ENCODE peak calls at places on chromosomes 5 and 9, in eight cellular contexts. T is tibial artery, K is SK-N-SH, F is Peyer's patch, Z is fibroblast of lung, N is fibroblast of villous mesenchyme, W is GM12865, A is upper lobe of right lung. B is an unnamed sample.

GRCh38 chr5:166200532-166200931 is 2090.9 kb upstream of the WWC1 start:
- DNase-seq in T (no peak), K (no peak), F (no peak), Z (no peak), N (no peak), W (no peak), A (no peak), B (no peak)

GRCh38 chr9:73155389-73155788 is 3.7 kb downstream of the ANXA1 start:
- DNase-seq in T (no peak), K (no peak), F (no peak), Z (no peak), N (no peak), W (no peak), A (no peak), B (no peak)

GRCh38 chr5:50965621-50966362 is 299.4 kb downstream of the PARP8 start:
- DNase-seq in T (no peak), K (peak), F (no peak), Z (no peak), N (no peak), W (no peak), A (no peak), B (no peak)

GRCh38 chr5:61619777-61620518 is 287.9 kb downstream of the ZSWIM6 start:
- DNase-seq in T (no peak), K (no peak), F (no peak), Z (no peak), N (no peak), W (no peak), A (no peak), B (no peak)

GRCh38 chr5:177113566-177114424 is 19.8 kb upstream of the NSD1 start:
- DNase-seq in T (peak), K (peak), F (peak), Z (peak), N (peak), W (peak), A (peak), B (peak)

GRCh38 chr9:114223564-114224246 is 68.4 kb downstream of the COL27A1 start:
- DNase-seq in T (no peak), K (no peak), F (no peak), Z (peak), N (peak), W (no peak), A (no peak), B (no peak)

GRCh38 chr5:178114325-178115135 is 1.2 kb downstream of the N4BP3 start:
- DNase-seq in T (no peak), K (no peak), F (peak), Z (no peak), N (no peak), W (peak), A (no peak), B (no peak)

GRCh38 chr5:68255305-68256130 is 40.0 kb downstream of the PIK3R1 start:
- DNase-seq in T (no peak), K (no peak), F (no peak), Z (no peak), N (peak), W (no peak), A (no peak), B (no peak)

GRCh38 chr5:72842816-72843215 is 26.4 kb downstream of the TNPO1 start:
- DNase-seq in T (no peak), K (no peak), F (no peak), Z (no peak), N (no peak), W (no peak), A (no peak), B (no peak)

GRCh38 chr5:176533894-176534611 is 3.1 kb downstream of the RNF44 start:
- DNase-seq in T (no peak), K (no peak), F (peak), Z (no peak), N (no peak), W (peak), A (no peak), B (peak)

GRCh38 chr9:4985376-4986266 is 549 bp downstream of the JAK2 start:
- DNase-seq in T (peak), K (no peak), F (peak), Z (peak), N (peak), W (peak), A (peak), B (peak)

GRCh38 chr5:1901081-1901480 is 18.4 kb upstream of the IRX4 start:
- DNase-seq in T (no peak), K (no peak), F (no peak), Z (no peak), N (no peak), W (no peak), A (no peak), B (no peak)

GRCh38 chr9:34375901-34376595 is 650 bp downstream of the MYORG start:
- DNase-seq in T (peak), K (peak), F (peak), Z (no peak), N (no peak), W (peak), A (peak), B (peak)

GRCh38 chr9:111661802-111662491 is 542 bp downstream of the GNG10 start:
- DNase-seq in T (peak), K (peak), F (peak), Z (peak), N (peak), W (peak), A (peak), B (peak)

GRCh38 chr9:20291201-20291600 is 331.1 kb downstream of the MLLT3 start:
- DNase-seq in T (no peak), K (no peak), F (no peak), Z (no peak), N (no peak), W (no peak), A (no peak), B (no peak)

GRCh38 chr5:150609843-150610584 is 30.4 kb upstream of the SYNPO start:
- DNase-seq in T (peak), K (no peak), F (peak), Z (no peak), N (no peak), W (no peak), A (no peak), B (no peak)

GRCh38 chr9:83266618-83267543 is 203.9 kb upstream of the RASEF start:
- DNase-seq in T (no peak), K (no peak), F (peak), Z (no peak), N (peak), W (no peak), A (no peak), B (no peak)

GRCh38 chr9:77447646-77448045 is 200.5 kb downstream of the GNA14 start:
- DNase-seq in T (no peak), K (no peak), F (no peak), Z (no peak), N (no peak), W (no peak), A (no peak), B (no peak)

GRCh38 chr5:169162407-169162806 is 138.5 kb downstream of the SLIT3 start:
- DNase-seq in T (no peak), K (peak), F (no peak), Z (no peak), N (no peak), W (no peak), A (no peak), B (no peak)

GRCh38 chr5:42337143-42337542 is 86.1 kb upstream of the GHR start:
- DNase-seq in T (no peak), K (no peak), F (no peak), Z (no peak), N (no peak), W (no peak), A (peak), B (no peak)

GRCh38 chr9:128694344-128694743 is 5.3 kb downstream of the SET start:
- DNase-seq in T (no peak), K (no peak), F (no peak), Z (no peak), N (no peak), W (no peak), A (no peak), B (no peak)

GRCh38 chr9:136345281-136346156 is 18.0 kb downstream of the DNLZ start:
- DNase-seq in T (peak), K (peak), F (peak), Z (peak), N (peak), W (no peak), A (peak), B (no peak)

GRCh38 chr9:69081261-69081660 is 45.7 kb downstream of the FXN start:
- DNase-seq in T (no peak), K (no peak), F (no peak), Z (peak), N (peak), W (no peak), A (no peak), B (no peak)

GRCh38 chr9:89554307-89554706 is 50.5 kb upstream of the GADD45G start:
- DNase-seq in T (no peak), K (no peak), F (no peak), Z (no peak), N (no peak), W (no peak), A (no peak), B (no peak)

GRCh38 chr5:68180286-68181038 is 35.1 kb upstream of the PIK3R1 start:
- DNase-seq in T (no peak), K (no peak), F (no peak), Z (no peak), N (no peak), W (no peak), A (no peak), B (no peak)

GRCh38 chr5:33230467-33231078 is 210.2 kb upstream of the TARS1 start:
- DNase-seq in T (no peak), K (no peak), F (no peak), Z (no peak), N (no peak), W (no peak), A (no peak), B (no peak)

GRCh38 chr9:129069128-129069824 is 11.6 kb upstream of the DOLPP1 start:
- DNase-seq in T (peak), K (peak), F (peak), Z (no peak), N (peak), W (peak), A (peak), B (peak)

GRCh38 chr5:126674145-126674544 is 73.4 kb downstream of the PHAX start:
- DNase-seq in T (no peak), K (no peak), F (no peak), Z (no peak), N (no peak), W (no peak), A (no peak), B (no peak)

GRCh38 chr9:69391487-69391886 is 66.5 kb downstream of the ENTREP1 start:
- DNase-seq in T (no peak), K (no peak), F (no peak), Z (no peak), N (no peak), W (no peak), A (no peak), B (peak)

GRCh38 chr5:150112211-150113046 is 26.1 kb upstream of the CSF1R start:
- DNase-seq in T (peak), K (peak), F (peak), Z (peak), N (peak), W (no peak), A (peak), B (no peak)

GRCh38 chr9:86792136-86792535 is 155.2 kb downstream of the GAS1 start:
- DNase-seq in T (no peak), K (no peak), F (no peak), Z (no peak), N (no peak), W (no peak), A (no peak), B (no peak)

GRCh38 chr5:120304653-120305052 is 159.4 kb upstream of the PRR16 start:
- DNase-seq in T (no peak), K (no peak), F (no peak), Z (peak), N (peak), W (no peak), A (no peak), B (no peak)

GRCh38 chr5:176773408-176774035 is 36.8 kb upstream of the UNC5A start:
- DNase-seq in T (no peak), K (no peak), F (no peak), Z (no peak), N (no peak), W (no peak), A (peak), B (no peak)

GRCh38 chr5:123456242-123456641 is 33.0 kb upstream of the CEP120 start:
- DNase-seq in T (no peak), K (no peak), F (no peak), Z (no peak), N (no peak), W (no peak), A (no peak), B (no peak)

GRCh38 chr5:154138701-154139100 is 51.8 kb upstream of the GALNT10 start:
- DNase-seq in T (no peak), K (no peak), F (no peak), Z (no peak), N (no peak), W (no peak), A (no peak), B (no peak)

GRCh38 chr5:154143121-154143725 is 47.3 kb upstream of the GALNT10 start:
- DNase-seq in T (no peak), K (no peak), F (no peak), Z (no peak), N (no peak), W (no peak), A (no peak), B (no peak)

GRCh38 chr5:154145268-154145667 is 45.3 kb upstream of the GALNT10 start:
- DNase-seq in T (no peak), K (no peak), F (no peak), Z (no peak), N (no peak), W (no peak), A (no peak), B (no peak)

GRCh38 chr5:154140381-154140780 is 50.2 kb upstream of the GALNT10 start:
- DNase-seq in T (no peak), K (no peak), F (no peak), Z (no peak), N (no peak), W (no peak), A (no peak), B (no peak)

GRCh38 chr5:154141686-154142300 is 48.7 kb upstream of the GALNT10 start:
- DNase-seq in T (no peak), K (no peak), F (no peak), Z (no peak), N (no peak), W (no peak), A (no peak), B (no peak)
- TF ChIP-seq CTCF in T (no peak), K (no peak), F (no peak), Z (no peak), N (no peak), W (no peak), A (no peak), B (no peak)

DNA sequence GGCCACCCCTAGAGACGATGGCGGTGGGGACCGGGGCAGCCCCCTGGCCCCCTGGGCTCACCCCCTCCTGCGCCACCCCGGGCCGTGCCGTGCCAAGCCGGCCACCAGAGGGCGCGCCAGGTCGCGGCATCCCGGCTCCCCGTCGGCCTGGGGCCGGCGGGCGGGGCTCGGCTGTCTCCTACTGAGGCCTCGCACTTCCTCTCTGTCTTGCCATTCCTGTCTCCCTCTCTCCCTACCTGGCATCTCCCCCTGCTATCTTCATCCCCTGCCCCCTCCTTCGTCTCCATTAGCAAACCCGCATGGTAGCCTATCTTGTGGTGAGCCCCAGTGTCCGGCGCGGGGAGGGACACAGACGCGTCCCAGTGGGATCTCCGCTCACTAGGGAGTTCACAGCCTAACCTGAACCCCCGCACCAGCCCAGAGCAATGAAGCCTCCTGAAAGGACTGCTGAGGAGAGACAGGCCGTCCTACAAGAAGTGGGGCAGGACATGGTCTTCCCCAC is 29.8 kb upstream of the FABP6 start:
- DNase-seq in T (peak), K (peak), F (peak), Z (peak), N (peak), W (peak), A (peak), B (peak)
- TF ChIP-seq CTCF in T (peak), K (peak), F (peak), Z (peak), N (peak), W (peak), A (peak), B (peak)

DNA sequence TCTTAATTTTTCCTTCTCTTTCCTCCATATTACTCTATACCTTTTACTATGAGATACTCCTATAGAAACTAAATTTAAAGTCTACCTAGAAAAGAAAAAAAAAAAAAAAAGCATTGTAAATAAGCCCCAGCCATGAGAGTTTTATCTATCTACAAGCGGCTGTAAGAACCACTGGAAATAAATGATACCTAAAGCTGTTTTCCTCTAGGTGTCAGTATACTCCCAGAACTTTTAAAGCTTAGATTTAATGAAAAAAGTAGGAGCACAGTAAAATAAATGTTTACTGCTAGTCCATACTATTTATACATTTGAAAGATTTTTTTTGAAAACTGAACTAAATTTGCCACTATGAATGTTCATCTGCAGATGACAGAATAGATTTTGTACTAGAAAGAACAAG is 26.2 kb downstream of the TYRP1 start:
- DNase-seq in T (no peak), K (peak), F (no peak), Z (peak), N (peak), W (no peak), A (no peak), B (no peak)
- TF ChIP-seq CTCF in T (peak), K (peak), F (peak), Z (peak), N (peak), W (no peak), A (peak), B (peak)

GRCh38 chr9:122141671-122142070 is 17.9 kb downstream of the NDUFA8 start:
- DNase-seq in T (no peak), K (no peak), F (no peak), Z (no peak), N (no peak), W (no peak), A (no peak), B (no peak)

GRCh38 chr9:122143296-122143695 is 16.3 kb downstream of the NDUFA8 start:
- DNase-seq in T (no peak), K (no peak), F (no peak), Z (no peak), N (no peak), W (no peak), A (no peak), B (no peak)

GRCh38 chr9:122144006-122144405 is 15.6 kb downstream of the NDUFA8 start:
- DNase-seq in T (no peak), K (no peak), F (no peak), Z (no peak), N (no peak), W (no peak), A (no peak), B (no peak)

GRCh38 chr9:122145462-122145861 is 14.1 kb downstream of the NDUFA8 start:
- DNase-seq in T (no peak), K (no peak), F (no peak), Z (no peak), N (no peak), W (no peak), A (no peak), B (no peak)

GRCh38 chr9:122144836-122145235 is 14.7 kb downstream of the NDUFA8 start:
- DNase-seq in T (no peak), K (no peak), F (no peak), Z (peak), N (no peak), W (no peak), A (no peak), B (no peak)
- TF ChIP-seq CTCF in T (no peak), K (peak), F (no peak), Z (peak), N (peak), W (no peak), A (peak), B (peak)

DNA sequence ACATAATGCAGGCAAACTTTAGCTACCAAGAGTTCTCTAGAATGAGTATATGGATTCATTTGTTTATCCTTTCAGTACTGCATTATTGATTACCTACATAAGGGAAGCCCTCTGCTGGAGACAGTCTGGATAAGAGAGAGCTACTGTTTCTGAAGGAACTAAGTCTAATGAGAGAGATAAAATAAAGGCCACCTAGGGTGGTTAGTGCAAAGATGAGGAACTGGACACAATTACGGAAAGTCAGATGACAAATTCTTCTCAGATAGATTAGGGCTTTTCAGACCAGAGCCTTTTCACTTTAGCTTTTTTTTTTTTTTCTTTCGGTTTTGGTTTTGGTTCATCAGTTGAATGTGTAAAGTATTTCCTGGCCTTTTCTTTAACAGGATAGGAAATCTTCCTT is 31.3 kb downstream of the ISOC1 start:
- DNase-seq in T (no peak), K (no peak), F (no peak), Z (no peak), N (no peak), W (peak), A (no peak), B (peak)
- TF ChIP-seq CTCF in T (no peak), K (no peak), F (no peak), Z (no peak), N (no peak), W (peak), A (no peak), B (no peak)

GRCh38 chr9:1732670-1733069 is 282.5 kb upstream of the SMARCA2 start:
- DNase-seq in T (no peak), K (no peak), F (no peak), Z (no peak), N (no peak), W (peak), A (no peak), B (no peak)
- TF ChIP-seq CTCF in T (no peak), K (peak), F (no peak), Z (no peak), N (no peak), W (peak), A (no peak), B (peak)

DNA sequence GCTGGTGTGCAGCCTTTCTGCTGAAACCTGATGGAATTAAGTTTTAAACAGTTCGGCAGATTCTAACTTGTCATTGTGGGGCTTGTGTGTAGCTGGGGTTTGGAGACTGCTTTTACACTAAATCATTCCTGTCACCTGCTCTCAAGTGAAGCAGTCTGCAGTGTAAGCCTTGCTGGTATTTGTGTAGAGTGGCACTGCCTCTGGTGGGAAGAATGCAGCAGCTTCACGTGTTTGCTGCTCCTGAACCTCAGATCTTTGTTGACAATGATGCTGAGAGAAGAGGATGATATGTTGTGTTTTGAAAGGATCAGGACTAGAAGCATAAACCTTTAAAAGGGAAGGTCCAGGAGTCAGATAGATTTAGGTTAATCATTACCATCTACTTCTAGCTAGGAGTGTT is 88.1 kb downstream of the KDM4C start:
- DNase-seq in T (no peak), K (peak), F (no peak), Z (no peak), N (peak), W (no peak), A (no peak), B (no peak)
- TF ChIP-seq CTCF in T (no peak), K (peak), F (no peak), Z (peak), N (peak), W (no peak), A (no peak), B (no peak)

B was measured in GM10248.